ENCODE peak calls at places on chromosomes 1 and 21, in nine cellular contexts. K is IMR-90; T is fibroblast of gingiva; W is naive B cell; A is NK-92 treated with Interleukin-12 subunit alpha and Interleukin-12 subunit beta, amount 100 ng/mL, for 24 hours; I is anterior cingulate cortex; Q is EL; R is NCI-H1105; O is GDM1. Y is an unnamed sample.

GRCh38 chr1:244239261-244239770 is 188.2 kb downstream of the ZBTB18 start:
- DNase-seq in K (peak), T (no peak), W (no peak), A (no peak), I (no peak), Q (peak), R (peak), O (peak), Y (no peak)

GRCh38 chr1:54028306-54029251 is 10.6 kb upstream of the LDLRAD1 start:
- DNase-seq in K (peak), T (no peak), W (no peak), A (no peak), I (no peak), Q (no peak), R (no peak), O (no peak), Y (no peak)

GRCh38 chr1:220631238-220631842 is 58.8 kb upstream of the C1orf115 start:
- DNase-seq in K (no peak), T (no peak), W (no peak), A (no peak), I (no peak), Q (peak), R (no peak), O (no peak), Y (no peak)

GRCh38 chr21:39564200-39564599 is 48.5 kb upstream of the B3GALT5 start:
- DNase-seq in K (no peak), T (no peak), W (no peak), A (no peak), I (peak), Q (no peak), R (peak), O (no peak), Y (peak)

GRCh38 chr1:243731974-243732373 is 118.1 kb downstream of the AKT3 start:
- DNase-seq in K (no peak), T (no peak), W (no peak), A (peak), I (no peak), Q (no peak), R (no peak), O (no peak), Y (no peak)

GRCh38 chr1:46342677-46343350 is 2.2 kb downstream of the NSUN4 start:
- DNase-seq in K (no peak), T (no peak), W (no peak), A (no peak), I (no peak), Q (no peak), R (no peak), O (no peak), Y (no peak)

GRCh38 chr1:60596791-60597748 is 485.3 kb upstream of the NFIA start:
- DNase-seq in K (no peak), T (no peak), W (no peak), A (no peak), I (no peak), Q (peak), R (no peak), O (no peak), Y (no peak)

GRCh38 chr1:248873409-248873992 is 14.6 kb upstream of the ZNF692 start:
- DNase-seq in K (peak), T (peak), W (peak), A (peak), I (peak), Q (peak), R (peak), O (peak), Y (peak)

GRCh38 chr1:4971666-4972065 is 317.3 kb downstream of the AJAP1 start:
- DNase-seq in K (no peak), T (no peak), W (no peak), A (no peak), I (no peak), Q (no peak), R (no peak), O (no peak), Y (no peak)

GRCh38 chr1:17010601-17011438 is 908 bp downstream of the ATP13A2 start:
- DNase-seq in K (peak), T (peak), W (peak), A (no peak), I (no peak), Q (peak), R (peak), O (peak), Y (peak)

GRCh38 chr1:45530632-45531135 is 9.0 kb upstream of the PRDX1 start:
- DNase-seq in K (no peak), T (no peak), W (no peak), A (no peak), I (no peak), Q (no peak), R (no peak), O (no peak), Y (no peak)

GRCh38 chr1:98421098-98421460 is 240.4 kb upstream of the SNX7 start:
- DNase-seq in K (no peak), T (no peak), W (no peak), A (no peak), I (no peak), Q (no peak), R (no peak), O (no peak), Y (no peak)

GRCh38 chr21:32044205-32044874 is 171.5 kb downstream of the HUNK start:
- DNase-seq in K (no peak), T (no peak), W (no peak), A (no peak), I (no peak), Q (no peak), R (no peak), O (no peak), Y (no peak)

GRCh38 chr1:64550505-64550904 is 80.6 kb downstream of the CACHD1 start:
- DNase-seq in K (no peak), T (no peak), W (no peak), A (no peak), I (no peak), Q (no peak), R (peak), O (no peak), Y (no peak)

GRCh38 chr21:36769051-36769867 is 70.3 kb downstream of the SIM2 start:
- DNase-seq in K (peak), T (peak), W (no peak), A (no peak), I (no peak), Q (no peak), R (no peak), O (no peak), Y (no peak)

GRCh38 chr1:42052300-42052699 is 100.9 kb upstream of the GUCA2B start:
- DNase-seq in K (peak), T (no peak), W (no peak), A (no peak), I (no peak), Q (no peak), R (no peak), O (no peak), Y (no peak)

Y was measured in breast epithelium.